ENCODE peak calls at places on chromosomes 16 and 17, in four cellular contexts. One of them, this sample, is unnamed.
A peak's percentile ranks its signal among the peaks of the same experiment; 100 is the strongest.

GRCh38 chr16:73285336-73285735 is 237.4 kb upstream of the ZFHX3 start:
- DNase-seq in lung: no peak
- DNase-seq in PC-3: no peak
- DNase-seq in pancreas: no peak
- DNase-seq in this sample: no peak

GRCh38 chr17:41965694-41966375 is 760 bp upstream of the CNP start:
- DNase-seq in lung: peak; percentile 86
- DNase-seq in PC-3: peak; percentile 87
- DNase-seq in pancreas: peak; percentile 89
- DNase-seq in this sample: peak; percentile 72

GRCh38 chr16:9197957-9198661 is 106.7 kb downstream of the HAPSTR1 start:
- DNase-seq in lung: no peak
- DNase-seq in PC-3: no peak
- DNase-seq in pancreas: no peak
- DNase-seq in this sample: no peak

GRCh38 chr16:75376475-75376907 is 56.8 kb downstream of the CFDP1 start:
- DNase-seq in lung: no peak
- DNase-seq in PC-3: no peak
- DNase-seq in pancreas: no peak
- DNase-seq in this sample: no peak

GRCh38 chr16:8878523-8878911 is 3.6 kb upstream of the LITAFD start:
- DNase-seq in lung: no peak
- DNase-seq in PC-3: peak; percentile 77
- DNase-seq in pancreas: no peak
- DNase-seq in this sample: no peak

GRCh38 chr16:85330694-85331188 is 218.5 kb upstream of the CIBAR2 start:
- DNase-seq in lung: no peak
- DNase-seq in PC-3: peak; percentile 71
- DNase-seq in pancreas: no peak
- DNase-seq in this sample: no peak

GRCh38 chr17:72539981-72540897 is 419.4 kb downstream of the SOX9 start:
- DNase-seq in lung: peak; percentile 63
- DNase-seq in PC-3: peak; percentile 90
- DNase-seq in pancreas: peak; percentile 83
- DNase-seq in this sample: peak; percentile 70

GRCh38 chr17:1367351-1367745 is 32.7 kb downstream of the YWHAE start:
- DNase-seq in lung: no peak
- DNase-seq in PC-3: no peak
- DNase-seq in pancreas: no peak
- DNase-seq in this sample: no peak

GRCh38 chr16:63737633-63738032 is 1384.2 kb downstream of the CDH11 start:
- DNase-seq in lung: no peak
- DNase-seq in PC-3: no peak
- DNase-seq in pancreas: no peak
- DNase-seq in this sample: no peak

GRCh38 chr16:89114159-89114981 is 20.7 kb downstream of the ACSF3 start:
- DNase-seq in lung: no peak
- DNase-seq in PC-3: no peak
- DNase-seq in pancreas: no peak
- DNase-seq in this sample: no peak

GRCh38 chr17:67293251-67294203 is 48.5 kb upstream of the HELZ start:
- DNase-seq in lung: peak; percentile 65
- DNase-seq in PC-3: peak; percentile 54
- DNase-seq in pancreas: peak; percentile 63
- DNase-seq in this sample: peak; percentile 65

GRCh38 chr17:75811174-75811573 is 26.6 kb downstream of the UNK start:
- DNase-seq in lung: no peak
- DNase-seq in PC-3: no peak
- DNase-seq in pancreas: no peak
- DNase-seq in this sample: no peak
- H3K36me3 ChIP-seq in lung: peaks cover 9% of the 10 kb centered on the region
- H3K36me3 ChIP-seq in PC-3: no peaks in the 10 kb centered on the region
- H3K36me3 ChIP-seq in pancreas: peaks cover 4% of the 10 kb centered on the region
- H3K36me3 ChIP-seq in this sample: peaks cover 23% of the 10 kb centered on the region

DNA sequence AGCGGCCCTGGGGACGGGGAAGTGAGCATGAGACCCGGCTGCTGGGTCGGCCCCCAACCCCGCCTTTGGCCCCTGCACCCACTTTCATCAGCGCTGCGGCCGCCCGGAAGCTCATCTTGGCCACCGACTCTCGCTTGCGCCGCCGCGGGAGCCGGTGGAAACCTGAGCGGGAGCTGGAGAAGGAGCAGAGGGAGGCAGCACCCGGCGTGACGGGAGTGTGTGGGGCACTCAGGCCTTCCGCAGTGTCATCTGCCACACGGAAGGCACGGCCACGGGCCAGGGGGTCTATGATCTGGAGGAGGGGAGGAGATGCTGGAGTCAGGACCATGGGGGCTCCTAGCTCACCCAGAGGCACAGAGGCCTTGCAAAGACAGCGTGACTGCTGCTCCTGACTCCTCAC is 9.3 kb downstream of the SNRNP25 start:
- DNase-seq in lung: no peak
- DNase-seq in PC-3: no peak
- DNase-seq in pancreas: peak; percentile 27
- DNase-seq in this sample: no peak
- H3K36me3 ChIP-seq in lung: no peaks in the 10 kb centered on the region
- H3K36me3 ChIP-seq in PC-3: no peaks in the 10 kb centered on the region
- H3K36me3 ChIP-seq in pancreas: no peaks in the 10 kb centered on the region
- H3K36me3 ChIP-seq in this sample: no peaks in the 10 kb centered on the region

GRCh38 chr17:49677933-49678847 is at the start of gene SPOP:
- DNase-seq in lung: peak; percentile 100
- DNase-seq in PC-3: peak; percentile 100
- DNase-seq in pancreas: peak; percentile 99
- DNase-seq in this sample: peak; percentile 99
- H3K36me3 ChIP-seq in lung: no peaks in the 10 kb centered on the region
- H3K36me3 ChIP-seq in PC-3: peaks cover 11% of the 10 kb centered on the region
- H3K36me3 ChIP-seq in pancreas: no peaks in the 10 kb centered on the region
- H3K36me3 ChIP-seq in this sample: peaks cover 8% of the 10 kb centered on the region

GRCh38 chr17:56896968-56897359 is 16.9 kb downstream of the TRIM25 start:
- DNase-seq in lung: no peak
- DNase-seq in PC-3: peak; percentile 42
- DNase-seq in pancreas: no peak
- DNase-seq in this sample: no peak
- H3K36me3 ChIP-seq in lung: peaks cover 12% of the 10 kb centered on the region
- H3K36me3 ChIP-seq in PC-3: peaks cover 91% of the 10 kb centered on the region
- H3K36me3 ChIP-seq in pancreas: peaks cover 4% of the 10 kb centered on the region
- H3K36me3 ChIP-seq in this sample: peaks cover 59% of the 10 kb centered on the region

GRCh38 chr16:70394853-70395252 is 44.0 kb downstream of the ST3GAL2 start:
- DNase-seq in lung: no peak
- DNase-seq in PC-3: no peak
- DNase-seq in pancreas: no peak
- DNase-seq in this sample: no peak
- H3K36me3 ChIP-seq in lung: no peaks in the 10 kb centered on the region
- H3K36me3 ChIP-seq in PC-3: no peaks in the 10 kb centered on the region
- H3K36me3 ChIP-seq in pancreas: no peaks in the 10 kb centered on the region
- H3K36me3 ChIP-seq in this sample: no peaks in the 10 kb centered on the region

GRCh38 chr16:35733278-35733965 is 2274.0 kb downstream of the TP53TG3F start:
- DNase-seq in lung: no peak
- DNase-seq in PC-3: no peak
- DNase-seq in pancreas: no peak
- DNase-seq in this sample: no peak

GRCh38 chr16:35735403-35736251 is 2276.2 kb downstream of the TP53TG3F start:
- DNase-seq in lung: no peak
- DNase-seq in PC-3: no peak
- DNase-seq in pancreas: no peak
- DNase-seq in this sample: no peak

GRCh38 chr16:35734728-35735402 is 2275.5 kb downstream of the TP53TG3F start:
- DNase-seq in lung: no peak
- DNase-seq in PC-3: no peak
- DNase-seq in pancreas: no peak
- DNase-seq in this sample: no peak

GRCh38 chr16:35733971-35734702 is 2274.7 kb downstream of the TP53TG3F start:
- DNase-seq in lung: no peak
- DNase-seq in PC-3: no peak
- DNase-seq in pancreas: no peak
- DNase-seq in this sample: no peak

GRCh38 chr16:35737076-35737475 is 2277.7 kb downstream of the TP53TG3F start:
- DNase-seq in lung: no peak
- DNase-seq in PC-3: no peak
- DNase-seq in pancreas: no peak
- DNase-seq in this sample: no peak
- H3K36me3 ChIP-seq in lung: no peaks in the 10 kb centered on the region
- H3K36me3 ChIP-seq in PC-3: no peaks in the 10 kb centered on the region
- H3K36me3 ChIP-seq in pancreas: no peaks in the 10 kb centered on the region
- H3K36me3 ChIP-seq in this sample: no peaks in the 10 kb centered on the region

DNA sequence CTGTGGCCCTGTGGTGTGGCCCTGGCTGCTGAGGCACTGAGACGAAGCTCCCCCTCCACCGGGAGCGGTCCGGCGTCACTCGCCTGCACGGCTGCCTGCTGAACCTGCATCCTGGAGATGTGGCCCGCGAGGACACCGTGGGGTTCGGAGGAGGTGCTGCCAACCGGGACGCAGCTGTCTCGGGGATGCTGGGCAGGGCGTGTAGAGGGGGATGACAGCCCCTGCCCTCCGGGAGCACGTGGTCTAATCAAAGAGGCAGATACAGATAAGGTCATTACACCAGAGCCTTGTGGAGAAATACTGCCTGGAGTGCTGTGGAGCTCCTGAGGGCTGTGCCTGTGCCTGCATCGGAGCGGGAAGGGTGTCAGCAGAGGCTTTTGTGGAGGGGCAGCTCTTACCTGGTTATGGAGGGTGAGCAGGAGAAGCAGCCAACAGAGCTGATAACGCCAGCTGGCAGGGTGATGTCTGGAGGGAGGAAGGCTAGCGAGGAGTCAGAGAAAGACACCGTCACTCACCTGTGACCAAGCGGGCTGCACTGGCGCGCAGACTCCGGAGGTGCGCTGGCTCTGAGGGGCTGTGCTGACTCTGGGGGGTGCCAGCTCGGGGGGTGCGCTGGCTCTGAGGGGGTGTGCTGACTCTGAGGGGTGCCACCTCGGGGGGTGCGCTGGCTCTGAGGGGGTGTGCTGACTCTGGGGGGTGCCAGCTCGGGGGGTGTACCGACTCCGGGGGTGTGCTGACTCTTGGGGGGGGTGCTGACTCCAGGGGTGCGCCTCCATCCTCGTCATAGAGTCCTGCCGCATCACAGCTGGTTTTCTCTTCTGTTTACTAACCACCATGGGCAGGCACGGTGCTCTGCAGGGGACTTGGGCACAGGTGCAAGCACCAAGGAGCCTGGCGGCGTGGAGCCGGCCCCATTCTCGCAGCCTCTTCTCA is 104.7 kb upstream of the CHMP6 start:
- DNase-seq in lung: no peak
- DNase-seq in PC-3: no peak
- DNase-seq in pancreas: no peak
- DNase-seq in this sample: no peak
- H3K36me3 ChIP-seq in lung: peaks cover 7% of the 10 kb centered on the region
- H3K36me3 ChIP-seq in PC-3: no peaks in the 10 kb centered on the region
- H3K36me3 ChIP-seq in pancreas: peaks cover 4% of the 10 kb centered on the region
- H3K36me3 ChIP-seq in this sample: peaks cover 16% of the 10 kb centered on the region

DNA sequence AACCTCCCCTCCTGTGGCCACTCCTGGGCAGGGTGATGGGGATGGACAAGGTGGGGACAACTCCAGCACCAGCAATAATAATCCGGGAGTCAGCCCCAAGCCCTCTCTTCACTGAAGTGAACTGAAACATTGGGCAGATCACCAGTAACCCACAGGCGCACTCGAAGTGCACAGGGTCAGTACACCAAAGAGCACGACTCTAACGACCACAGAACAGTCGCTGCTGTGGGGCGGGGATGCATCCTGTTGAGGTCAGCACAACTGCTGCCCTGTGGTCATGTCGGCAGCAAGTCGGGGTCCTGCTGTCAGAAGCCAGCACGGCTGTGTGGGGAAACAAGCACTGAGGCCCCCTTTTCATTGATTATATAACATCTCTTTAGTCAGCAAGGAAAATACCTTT is 14.6 kb downstream of the DNASE1 start:
- DNase-seq in lung: no peak
- DNase-seq in PC-3: no peak
- DNase-seq in pancreas: peak; percentile 12
- DNase-seq in this sample: no peak
- H3K36me3 ChIP-seq in lung: no peaks in the 10 kb centered on the region
- H3K36me3 ChIP-seq in PC-3: peaks cover 5% of the 10 kb centered on the region
- H3K36me3 ChIP-seq in pancreas: no peaks in the 10 kb centered on the region
- H3K36me3 ChIP-seq in this sample: peaks cover 9% of the 10 kb centered on the region